ENCODE peak calls at places on chromosome 10, in ten cellular contexts. One of them, this sample, is unnamed.

GRCh38 chr10:70832852-70833542 is 17.2 kb downstream of the SGPL1 start:
- DNase-seq in LoVo: no peak
- DNase-seq in HT-29: no peak
- DNase-seq in activated T-cell treated with anti-CD3 and anti-CD28 coated beads for 48 hours: no peak
- DNase-seq in T-helper 9 cell: no peak
- DNase-seq in tibial nerve: no peak
- DNase-seq in effector memory CD8-positive, alpha-beta T cell: no peak
- DNase-seq in AG08396: peak
- DNase-seq in choroid plexus epithelial cell: peak
- DNase-seq in DMS153: no peak
- DNase-seq in this sample: no peak

GRCh38 chr10:6035926-6036575 is 26.1 kb downstream of the IL2RA start:
- DNase-seq in effector memory CD8-positive, alpha-beta T cell: no peak
- DNase-seq in DMS153: no peak
- DNase-seq in AG08396: no peak
- DNase-seq in choroid plexus epithelial cell: no peak
- DNase-seq in HT-29: no peak
- DNase-seq in T-helper 9 cell: no peak
- DNase-seq in activated T-cell treated with anti-CD3 and anti-CD28 coated beads for 48 hours: no peak
- DNase-seq in LoVo: no peak
- DNase-seq in tibial nerve: no peak
- DNase-seq in this sample: no peak

GRCh38 chr10:10973310-10973709 is 44.4 kb upstream of the CELF2 start:
- DNase-seq in DMS153: no peak
- DNase-seq in T-helper 9 cell: no peak
- DNase-seq in AG08396: no peak
- DNase-seq in activated T-cell treated with anti-CD3 and anti-CD28 coated beads for 48 hours: no peak
- DNase-seq in effector memory CD8-positive, alpha-beta T cell: no peak
- DNase-seq in LoVo: no peak
- DNase-seq in tibial nerve: no peak
- DNase-seq in choroid plexus epithelial cell: no peak
- DNase-seq in HT-29: no peak
- DNase-seq in this sample: no peak

GRCh38 chr10:19877466-19878255 is 61.4 kb downstream of the PLXDC2 start:
- DNase-seq in AG08396: no peak
- DNase-seq in LoVo: no peak
- DNase-seq in HT-29: no peak
- DNase-seq in choroid plexus epithelial cell: peak
- DNase-seq in T-helper 9 cell: no peak
- DNase-seq in activated T-cell treated with anti-CD3 and anti-CD28 coated beads for 48 hours: no peak
- DNase-seq in tibial nerve: no peak
- DNase-seq in effector memory CD8-positive, alpha-beta T cell: no peak
- DNase-seq in DMS153: no peak
- DNase-seq in this sample: no peak

GRCh38 chr10:48594799-48595198 is 10.1 kb downstream of the ARHGAP22 start:
- DNase-seq in LoVo: no peak
- DNase-seq in activated T-cell treated with anti-CD3 and anti-CD28 coated beads for 48 hours: no peak
- DNase-seq in choroid plexus epithelial cell: peak
- DNase-seq in T-helper 9 cell: no peak
- DNase-seq in effector memory CD8-positive, alpha-beta T cell: no peak
- DNase-seq in tibial nerve: no peak
- DNase-seq in AG08396: no peak
- DNase-seq in DMS153: peak
- DNase-seq in HT-29: no peak
- DNase-seq in this sample: no peak

GRCh38 chr10:11617233-11617632 is 5.8 kb upstream of the USP6NL start:
- DNase-seq in T-helper 9 cell: no peak
- DNase-seq in AG08396: no peak
- DNase-seq in DMS153: no peak
- DNase-seq in LoVo: no peak
- DNase-seq in HT-29: no peak
- DNase-seq in effector memory CD8-positive, alpha-beta T cell: no peak
- DNase-seq in tibial nerve: no peak
- DNase-seq in choroid plexus epithelial cell: no peak
- DNase-seq in activated T-cell treated with anti-CD3 and anti-CD28 coated beads for 48 hours: no peak
- DNase-seq in this sample: no peak

GRCh38 chr10:52663161-52663560 is 109.4 kb downstream of the MBL2 start:
- DNase-seq in activated T-cell treated with anti-CD3 and anti-CD28 coated beads for 48 hours: no peak
- DNase-seq in choroid plexus epithelial cell: no peak
- DNase-seq in effector memory CD8-positive, alpha-beta T cell: no peak
- DNase-seq in T-helper 9 cell: no peak
- DNase-seq in tibial nerve: no peak
- DNase-seq in AG08396: no peak
- DNase-seq in LoVo: no peak
- DNase-seq in HT-29: no peak
- DNase-seq in DMS153: no peak
- DNase-seq in this sample: no peak

GRCh38 chr10:6027929-6028328 is 34.2 kb downstream of the IL2RA start:
- DNase-seq in HT-29: no peak
- DNase-seq in choroid plexus epithelial cell: no peak
- DNase-seq in DMS153: no peak
- DNase-seq in tibial nerve: no peak
- DNase-seq in effector memory CD8-positive, alpha-beta T cell: no peak
- DNase-seq in T-helper 9 cell: no peak
- DNase-seq in AG08396: no peak
- DNase-seq in LoVo: no peak
- DNase-seq in activated T-cell treated with anti-CD3 and anti-CD28 coated beads for 48 hours: no peak
- DNase-seq in this sample: no peak

GRCh38 chr10:49569031-49569765 is 30.3 kb upstream of the ERCC6 start:
- DNase-seq in AG08396: no peak
- DNase-seq in HT-29: no peak
- DNase-seq in activated T-cell treated with anti-CD3 and anti-CD28 coated beads for 48 hours: no peak
- DNase-seq in effector memory CD8-positive, alpha-beta T cell: no peak
- DNase-seq in DMS153: no peak
- DNase-seq in LoVo: no peak
- DNase-seq in choroid plexus epithelial cell: peak
- DNase-seq in T-helper 9 cell: no peak
- DNase-seq in tibial nerve: no peak
- DNase-seq in this sample: no peak

GRCh38 chr10:49534670-49535381 is 4.1 kb downstream of the ERCC6 start:
- DNase-seq in LoVo: no peak
- DNase-seq in effector memory CD8-positive, alpha-beta T cell: no peak
- DNase-seq in AG08396: peak
- DNase-seq in choroid plexus epithelial cell: peak
- DNase-seq in DMS153: no peak
- DNase-seq in tibial nerve: no peak
- DNase-seq in T-helper 9 cell: no peak
- DNase-seq in HT-29: no peak
- DNase-seq in activated T-cell treated with anti-CD3 and anti-CD28 coated beads for 48 hours: no peak
- DNase-seq in this sample: no peak

GRCh38 chr10:75508814-75509306 is 77.4 kb downstream of the LRMDA start:
- DNase-seq in effector memory CD8-positive, alpha-beta T cell: no peak
- DNase-seq in LoVo: peak
- DNase-seq in tibial nerve: no peak
- DNase-seq in activated T-cell treated with anti-CD3 and anti-CD28 coated beads for 48 hours: no peak
- DNase-seq in AG08396: no peak
- DNase-seq in choroid plexus epithelial cell: no peak
- DNase-seq in HT-29: peak
- DNase-seq in DMS153: no peak
- DNase-seq in T-helper 9 cell: no peak
- DNase-seq in this sample: no peak

GRCh38 chr10:132395704-132396494 is 1.1 kb upstream of the PWWP2B start:
- DNase-seq in tibial nerve: peak
- DNase-seq in effector memory CD8-positive, alpha-beta T cell: no peak
- DNase-seq in T-helper 9 cell: no peak
- DNase-seq in choroid plexus epithelial cell: peak
- DNase-seq in activated T-cell treated with anti-CD3 and anti-CD28 coated beads for 48 hours: no peak
- DNase-seq in HT-29: no peak
- DNase-seq in AG08396: no peak
- DNase-seq in LoVo: no peak
- DNase-seq in DMS153: no peak
- DNase-seq in this sample: no peak

GRCh38 chr10:77744249-77744648 is 106.6 kb upstream of the KCNMA1 start:
- DNase-seq in HT-29: no peak
- DNase-seq in LoVo: no peak
- DNase-seq in T-helper 9 cell: no peak
- DNase-seq in AG08396: no peak
- DNase-seq in activated T-cell treated with anti-CD3 and anti-CD28 coated beads for 48 hours: no peak
- DNase-seq in DMS153: no peak
- DNase-seq in choroid plexus epithelial cell: no peak
- DNase-seq in tibial nerve: no peak
- DNase-seq in effector memory CD8-positive, alpha-beta T cell: no peak
- DNase-seq in this sample: no peak

GRCh38 chr10:6174201-6174874 is 28.4 kb upstream of the PFKFB3 start:
- DNase-seq in choroid plexus epithelial cell: no peak
- DNase-seq in HT-29: no peak
- DNase-seq in DMS153: no peak
- DNase-seq in effector memory CD8-positive, alpha-beta T cell: no peak
- DNase-seq in activated T-cell treated with anti-CD3 and anti-CD28 coated beads for 48 hours: no peak
- DNase-seq in T-helper 9 cell: no peak
- DNase-seq in AG08396: no peak
- DNase-seq in LoVo: no peak
- DNase-seq in tibial nerve: no peak
- DNase-seq in this sample: no peak

GRCh38 chr10:121580276-121581116 is 17.7 kb downstream of the FGFR2 start:
- DNase-seq in AG08396: no peak
- DNase-seq in HT-29: no peak
- DNase-seq in T-helper 9 cell: no peak
- DNase-seq in DMS153: no peak
- DNase-seq in effector memory CD8-positive, alpha-beta T cell: no peak
- DNase-seq in LoVo: no peak
- DNase-seq in tibial nerve: no peak
- DNase-seq in activated T-cell treated with anti-CD3 and anti-CD28 coated beads for 48 hours: no peak
- DNase-seq in choroid plexus epithelial cell: no peak
- DNase-seq in this sample: no peak

GRCh38 chr10:4909118-4909517 is 54.1 kb upstream of the AKR1C1 start:
- DNase-seq in LoVo: no peak
- DNase-seq in DMS153: no peak
- DNase-seq in choroid plexus epithelial cell: no peak
- DNase-seq in HT-29: peak
- DNase-seq in AG08396: no peak
- DNase-seq in tibial nerve: no peak
- DNase-seq in activated T-cell treated with anti-CD3 and anti-CD28 coated beads for 48 hours: no peak
- DNase-seq in effector memory CD8-positive, alpha-beta T cell: no peak
- DNase-seq in T-helper 9 cell: no peak
- DNase-seq in this sample: no peak

GRCh38 chr10:21820952-21821351 is 182.6 kb downstream of the DNAJC1 start:
- DNase-seq in tibial nerve: no peak
- DNase-seq in LoVo: no peak
- DNase-seq in T-helper 9 cell: no peak
- DNase-seq in AG08396: no peak
- DNase-seq in activated T-cell treated with anti-CD3 and anti-CD28 coated beads for 48 hours: no peak
- DNase-seq in choroid plexus epithelial cell: no peak
- DNase-seq in DMS153: no peak
- DNase-seq in HT-29: no peak
- DNase-seq in effector memory CD8-positive, alpha-beta T cell: no peak
- DNase-seq in this sample: no peak

GRCh38 chr10:76309744-76310441 is 878.5 kb downstream of the LRMDA start:
- DNase-seq in tibial nerve: no peak
- DNase-seq in AG08396: no peak
- DNase-seq in choroid plexus epithelial cell: peak
- DNase-seq in activated T-cell treated with anti-CD3 and anti-CD28 coated beads for 48 hours: no peak
- DNase-seq in LoVo: no peak
- DNase-seq in HT-29: no peak
- DNase-seq in DMS153: no peak
- DNase-seq in T-helper 9 cell: no peak
- DNase-seq in effector memory CD8-positive, alpha-beta T cell: no peak
- DNase-seq in this sample: no peak

GRCh38 chr10:79259834-79260233 is 87.4 kb upstream of the PPIF start:
- DNase-seq in choroid plexus epithelial cell: no peak
- DNase-seq in activated T-cell treated with anti-CD3 and anti-CD28 coated beads for 48 hours: no peak
- DNase-seq in HT-29: no peak
- DNase-seq in DMS153: no peak
- DNase-seq in LoVo: no peak
- DNase-seq in AG08396: no peak
- DNase-seq in effector memory CD8-positive, alpha-beta T cell: no peak
- DNase-seq in tibial nerve: no peak
- DNase-seq in T-helper 9 cell: no peak
- DNase-seq in this sample: no peak

GRCh38 chr10:79066460-79067240 is 2.1 kb upstream of the ZMIZ1 start:
- DNase-seq in effector memory CD8-positive, alpha-beta T cell: no peak
- DNase-seq in HT-29: peak
- DNase-seq in T-helper 9 cell: peak
- DNase-seq in activated T-cell treated with anti-CD3 and anti-CD28 coated beads for 48 hours: no peak
- DNase-seq in AG08396: peak
- DNase-seq in LoVo: peak
- DNase-seq in tibial nerve: peak
- DNase-seq in DMS153: peak
- DNase-seq in choroid plexus epithelial cell: peak
- DNase-seq in this sample: no peak

GRCh38 chr10:97256356-97256755 is 36.1 kb downstream of the ARHGAP19 start:
- DNase-seq in AG08396: no peak
- DNase-seq in LoVo: no peak
- DNase-seq in HT-29: no peak
- DNase-seq in choroid plexus epithelial cell: no peak
- DNase-seq in tibial nerve: no peak
- DNase-seq in T-helper 9 cell: no peak
- DNase-seq in effector memory CD8-positive, alpha-beta T cell: no peak
- DNase-seq in DMS153: no peak
- DNase-seq in activated T-cell treated with anti-CD3 and anti-CD28 coated beads for 48 hours: no peak
- DNase-seq in this sample: no peak

GRCh38 chr10:105742184-105742583 is 1101.1 kb downstream of the SORCS3 start:
- DNase-seq in activated T-cell treated with anti-CD3 and anti-CD28 coated beads for 48 hours: no peak
- DNase-seq in LoVo: peak
- DNase-seq in AG08396: no peak
- DNase-seq in T-helper 9 cell: no peak
- DNase-seq in choroid plexus epithelial cell: no peak
- DNase-seq in HT-29: no peak
- DNase-seq in tibial nerve: no peak
- DNase-seq in effector memory CD8-positive, alpha-beta T cell: no peak
- DNase-seq in DMS153: no peak
- DNase-seq in this sample: no peak

GRCh38 chr10:16835223-16835622 is 18.0 kb upstream of the RSU1 start:
- DNase-seq in tibial nerve: no peak
- DNase-seq in DMS153: no peak
- DNase-seq in T-helper 9 cell: no peak
- DNase-seq in LoVo: no peak
- DNase-seq in AG08396: no peak
- DNase-seq in choroid plexus epithelial cell: no peak
- DNase-seq in HT-29: no peak
- DNase-seq in effector memory CD8-positive, alpha-beta T cell: no peak
- DNase-seq in activated T-cell treated with anti-CD3 and anti-CD28 coated beads for 48 hours: no peak
- DNase-seq in this sample: no peak

GRCh38 chr10:113322843-113323242 is 230.0 kb upstream of the HABP2 start:
- DNase-seq in LoVo: no peak
- DNase-seq in T-helper 9 cell: no peak
- DNase-seq in choroid plexus epithelial cell: no peak
- DNase-seq in HT-29: no peak
- DNase-seq in DMS153: no peak
- DNase-seq in effector memory CD8-positive, alpha-beta T cell: no peak
- DNase-seq in activated T-cell treated with anti-CD3 and anti-CD28 coated beads for 48 hours: no peak
- DNase-seq in tibial nerve: no peak
- DNase-seq in AG08396: no peak
- DNase-seq in this sample: peak

GRCh38 chr10:126147866-126148578 is 240.3 kb downstream of the ADAM12 start:
- DNase-seq in T-helper 9 cell: no peak
- DNase-seq in AG08396: peak
- DNase-seq in tibial nerve: no peak
- DNase-seq in activated T-cell treated with anti-CD3 and anti-CD28 coated beads for 48 hours: no peak
- DNase-seq in DMS153: no peak
- DNase-seq in effector memory CD8-positive, alpha-beta T cell: no peak
- DNase-seq in HT-29: no peak
- DNase-seq in choroid plexus epithelial cell: peak
- DNase-seq in LoVo: peak
- DNase-seq in this sample: no peak

GRCh38 chr10:75209325-75210192 is 1.0 kb upstream of the VDAC2 start:
- DNase-seq in tibial nerve: peak
- DNase-seq in DMS153: peak
- DNase-seq in choroid plexus epithelial cell: peak
- DNase-seq in activated T-cell treated with anti-CD3 and anti-CD28 coated beads for 48 hours: peak
- DNase-seq in effector memory CD8-positive, alpha-beta T cell: peak
- DNase-seq in HT-29: peak
- DNase-seq in T-helper 9 cell: peak
- DNase-seq in AG08396: peak
- DNase-seq in LoVo: peak
- DNase-seq in this sample: no peak

GRCh38 chr10:3364768-3365480 is 192.3 kb upstream of the PITRM1 start:
- DNase-seq in activated T-cell treated with anti-CD3 and anti-CD28 coated beads for 48 hours: no peak
- DNase-seq in LoVo: peak
- DNase-seq in choroid plexus epithelial cell: no peak
- DNase-seq in tibial nerve: no peak
- DNase-seq in DMS153: peak
- DNase-seq in T-helper 9 cell: no peak
- DNase-seq in effector memory CD8-positive, alpha-beta T cell: no peak
- DNase-seq in HT-29: peak
- DNase-seq in AG08396: no peak
- DNase-seq in this sample: no peak

GRCh38 chr10:18463673-18464211 is 187.6 kb downstream of the NSUN6 start:
- DNase-seq in T-helper 9 cell: no peak
- DNase-seq in tibial nerve: no peak
- DNase-seq in AG08396: no peak
- DNase-seq in HT-29: no peak
- DNase-seq in effector memory CD8-positive, alpha-beta T cell: no peak
- DNase-seq in activated T-cell treated with anti-CD3 and anti-CD28 coated beads for 48 hours: no peak
- DNase-seq in LoVo: no peak
- DNase-seq in DMS153: no peak
- DNase-seq in choroid plexus epithelial cell: no peak
- DNase-seq in this sample: no peak